ENCODE peak calls at places on chromosomes 7 and 10, in four cellular contexts. H is K562, R is HepG2, N is H1. K is an unnamed sample.

GRCh38 chr10:18334116-18334867 is 194.1 kb downstream of the CACNB2 start:
- DNase-seq in H (no peak), R (no peak), N (no peak), K (no peak)

GRCh38 chr10:69583106-69583505 is 9.9 kb upstream of the NEUROG3 start:
- DNase-seq in H (no peak), R (no peak), N (no peak), K (no peak)

GRCh38 chr7:151429232-151429554 is 10.7 kb downstream of the CRYGN start:
- DNase-seq in H (no peak), R (no peak), N (no peak), K (no peak)

GRCh38 chr10:133131754-133132710 is 28.0 kb upstream of the KNDC1 start:
- DNase-seq in H (no peak), R (no peak), N (no peak), K (no peak)

GRCh38 chr10:126059101-126059826 is 162.9 kb downstream of the FANK1 start:
- DNase-seq in H (no peak), R (no peak), N (no peak), K (peak)

GRCh38 chr10:52678611-52679010 is 94.0 kb downstream of the MBL2 start:
- DNase-seq in H (no peak), R (no peak), N (no peak), K (no peak)

GRCh38 chr10:12902135-12902572 is 99.4 kb downstream of the CCDC3 start:
- DNase-seq in H (peak), R (peak), N (peak), K (peak)

GRCh38 chr10:80276335-80276734 is 13.1 kb downstream of the MAT1A start:
- DNase-seq in H (no peak), R (no peak), N (no peak), K (no peak)

GRCh38 chr7:49812534-49812933 is 39.1 kb downstream of the VWC2 start:
- DNase-seq in H (no peak), R (no peak), N (no peak), K (no peak)

GRCh38 chr7:57769958-57770357 is 320.0 kb downstream of the ZNF716 start:
- DNase-seq in H (no peak), R (no peak), N (no peak), K (no peak)

GRCh38 chr7:35556532-35557471 is 138.1 kb downstream of the HERPUD2 start:
- DNase-seq in H (no peak), R (peak), N (no peak), K (no peak)

GRCh38 chr7:30176463-30177090 is 41.8 kb downstream of the MTURN start:
- DNase-seq in H (no peak), R (no peak), N (no peak), K (no peak)

GRCh38 chr10:26389533-26389932 is 48.6 kb upstream of the APBB1IP start:
- DNase-seq in H (no peak), R (no peak), N (no peak), K (no peak)

GRCh38 chr10:79286318-79286951 is 60.8 kb upstream of the PPIF start:
- DNase-seq in H (peak), R (no peak), N (no peak), K (no peak)

GRCh38 chr7:111867348-111867931 is 305.1 kb upstream of the IMMP2L start:
- DNase-seq in H (no peak), R (no peak), N (no peak), K (no peak)

GRCh38 chr7:144587701-144588100 is 184.2 kb upstream of the NOBOX start:
- DNase-seq in H (no peak), R (no peak), N (no peak), K (no peak)

GRCh38 chr10:11611248-11612003 is at the start of gene USP6NL:
- DNase-seq in H (peak), R (peak), N (peak), K (peak)

GRCh38 chr7:143362126-143362961 is at the start of gene FAM131B:
- DNase-seq in H (peak), R (no peak), N (no peak), K (no peak)

GRCh38 chr7:109844362-109844761 is 1246.6 kb upstream of the LRRN3 start:
- DNase-seq in H (no peak), R (peak), N (no peak), K (peak)

GRCh38 chr7:151251926-151252835 is 3.7 kb upstream of the SMARCD3 start:
- DNase-seq in H (peak), R (no peak), N (no peak), K (peak)

GRCh38 chr7:18700147-18700546 is 204.6 kb downstream of the HDAC9 start:
- DNase-seq in H (no peak), R (no peak), N (no peak), K (peak)

GRCh38 chr10:36489181-36489927 is 636.0 kb upstream of the ANKRD30A start:
- DNase-seq in H (no peak), R (no peak), N (no peak), K (no peak)

GRCh38 chr10:13053794-13054462 is 46.0 kb upstream of the OPTN start:
- DNase-seq in H (no peak), R (no peak), N (no peak), K (no peak)

GRCh38 chr10:17238445-17239275 is 10.6 kb downstream of the VIM start:
- DNase-seq in H (no peak), R (no peak), N (no peak), K (peak)

GRCh38 chr10:68560916-68561691 is 967 bp downstream of the TET1 start:
- DNase-seq in H (peak), R (peak), N (no peak), K (no peak)

GRCh38 chr10:120422459-120422858 is 34.6 kb upstream of the PLPP4 start:
- DNase-seq in H (no peak), R (no peak), N (peak), K (no peak)

GRCh38 chr7:6533893-6534804 is 17.1 kb downstream of the GRID2IP start:
- DNase-seq in H (no peak), R (no peak), N (no peak), K (no peak)

GRCh38 chr7:39130740-39131538 is 153.2 kb downstream of the POU6F2 start:
- DNase-seq in H (no peak), R (no peak), N (no peak), K (no peak)

GRCh38 chr10:89281606-89282395 is 20.0 kb upstream of the IFIT2 start:
- DNase-seq in H (no peak), R (no peak), N (no peak), K (no peak)

GRCh38 chr7:143214789-143215679 is 6.8 kb upstream of the TAS2R40 start:
- DNase-seq in H (peak), R (peak), N (peak), K (peak)

GRCh38 chr7:31110331-31111108 is 58.4 kb downstream of the ADCYAP1R1 start:
- DNase-seq in H (no peak), R (no peak), N (no peak), K (no peak)

GRCh38 chr7:128164061-128164954 is 76.8 kb upstream of the LEP start:
- DNase-seq in H (no peak), R (no peak), N (no peak), K (peak)

GRCh38 chr7:46230298-46231295 is 309.5 kb upstream of the IGFBP3 start:
- DNase-seq in H (no peak), R (no peak), N (no peak), K (no peak)
- TF ChIP-seq RNF2 in H (no peak), R (no peak), N (no peak), K (no peak)

GRCh38 chr10:82691211-82691610 is 816.2 kb downstream of the NRG3 start:
- DNase-seq in H (no peak), R (no peak), N (no peak), K (no peak)

DNA sequence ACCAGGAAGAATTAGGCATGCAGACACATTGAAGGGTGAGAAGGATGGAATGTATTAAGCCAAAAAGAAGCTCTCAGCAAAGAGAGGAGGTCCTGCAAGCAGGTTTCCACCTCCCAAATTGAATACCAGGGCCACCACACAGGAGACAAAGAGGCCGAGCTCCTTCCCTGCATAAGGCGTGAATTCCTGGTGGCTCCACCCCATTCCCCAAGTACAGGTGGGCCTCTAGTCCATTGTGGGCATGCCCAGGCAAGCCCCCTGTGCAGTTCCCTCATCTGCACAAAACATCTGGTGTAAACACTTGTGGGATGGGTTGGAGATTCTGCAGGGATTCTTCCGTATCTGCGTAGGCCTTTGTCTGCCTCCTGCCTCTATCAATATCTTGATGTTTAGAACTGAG is 817.5 kb downstream of the NRG3 start:
- DNase-seq in H (no peak), R (no peak), N (no peak), K (no peak)
- TF ChIP-seq RNF2 in H (no peak), R (no peak), N (no peak), K (no peak)

GRCh38 chr7:23349484-23350157 is 50.5 kb downstream of the MALSU1 start:
- DNase-seq in H (no peak), R (no peak), N (no peak), K (no peak)
- TF ChIP-seq RNF2 in H (no peak), R (no peak), N (no peak), K (no peak)

DNA sequence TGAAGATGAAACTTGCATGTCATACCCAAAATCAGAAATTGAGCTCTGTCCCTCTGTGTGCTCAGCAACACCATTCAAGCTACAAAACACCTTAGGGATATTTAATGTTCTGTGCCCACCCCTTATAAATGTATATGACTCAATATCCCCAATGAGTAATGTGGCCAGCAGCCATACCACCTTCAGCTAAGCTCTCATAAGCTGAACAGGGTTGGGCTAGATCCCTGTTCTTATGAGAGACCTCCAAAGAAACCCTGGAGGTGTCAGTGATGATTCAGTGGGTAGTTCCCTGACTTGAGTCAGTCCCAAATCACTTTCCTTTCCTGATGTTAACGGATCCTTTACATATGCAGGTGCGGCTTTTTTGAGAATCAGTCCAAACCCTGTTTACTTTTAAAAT is 253.8 kb downstream of the CREB5 start:
- DNase-seq in H (no peak), R (no peak), N (no peak), K (no peak)
- TF ChIP-seq RNF2 in H (no peak), R (no peak), N (no peak), K (no peak)

GRCh38 chr10:131516285-131516684 is 204.8 kb upstream of the TCERG1L start:
- DNase-seq in H (no peak), R (no peak), N (no peak), K (no peak)

GRCh38 chr10:131513445-131513844 is 201.9 kb upstream of the TCERG1L start:
- DNase-seq in H (no peak), R (no peak), N (no peak), K (no peak)

GRCh38 chr10:131511391-131511790 is 199.9 kb upstream of the TCERG1L start:
- DNase-seq in H (no peak), R (no peak), N (no peak), K (no peak)

GRCh38 chr10:131512852-131513251 is 201.3 kb upstream of the TCERG1L start:
- DNase-seq in H (no peak), R (no peak), N (no peak), K (no peak)

DNA sequence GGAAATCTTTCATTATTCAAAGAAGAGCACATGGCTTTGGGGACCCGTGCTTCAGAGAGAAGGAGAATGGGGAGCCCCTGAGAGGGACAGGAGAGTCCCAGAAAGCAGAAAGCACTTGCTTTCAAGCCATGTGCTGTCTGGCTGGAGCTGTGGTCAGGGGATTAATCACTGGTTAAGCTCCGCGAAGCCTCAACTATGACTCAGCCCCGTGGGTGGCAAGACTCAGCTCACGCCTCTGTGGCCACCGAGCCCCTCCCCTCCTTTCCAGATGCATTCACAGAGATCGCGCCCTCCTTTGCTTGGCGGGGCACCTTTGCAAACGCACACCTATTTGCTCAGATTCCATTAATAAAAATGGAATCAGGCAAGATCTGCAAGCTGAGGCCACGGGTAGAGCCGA is 202.9 kb upstream of the TCERG1L start:
- DNase-seq in H (peak), R (no peak), N (no peak), K (no peak)
- TF ChIP-seq RNF2 in H (no peak), R (no peak), N (no peak), K (no peak)

DNA sequence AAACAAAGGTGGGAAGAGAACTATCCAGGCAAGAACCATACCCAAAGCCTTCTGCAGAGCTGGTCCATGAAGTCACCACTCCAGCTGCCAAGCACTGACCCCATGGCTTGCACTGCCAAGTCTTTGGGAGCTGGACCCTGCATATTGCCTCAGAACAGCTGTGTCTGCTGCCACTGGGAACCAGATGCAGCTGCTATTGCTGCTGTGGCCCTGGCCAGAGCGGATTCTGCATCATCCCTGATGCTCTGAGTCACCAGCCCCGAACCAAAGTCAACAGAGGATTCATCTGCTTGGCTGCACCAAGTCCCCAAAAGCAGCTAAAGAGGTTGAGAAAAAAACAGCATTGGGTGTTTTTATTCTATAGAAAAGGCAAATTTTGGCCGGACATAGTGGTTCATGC is 39.2 kb upstream of the GSAP start:
- DNase-seq in H (no peak), R (peak), N (no peak), K (peak)
- TF ChIP-seq RNF2 in H (no peak), R (no peak), N (no peak), K (no peak)